ENCODE peak calls at places on chromosome 20, in five cellular contexts. One of them, this sample, is unnamed.

GRCh38 chr20:64048402-64049044 is 916 bp downstream of the SOX18 start:
- DNase-seq in mesendoderm: no peak
- DNase-seq in psoas muscle: no peak
- DNase-seq in mammary epithelial cell: no peak
- DNase-seq in astrocyte: no peak
- DNase-seq in this sample: no peak

GRCh38 chr20:35007891-35008290 is 52.2 kb downstream of the MYH7B start:
- DNase-seq in mesendoderm: no peak
- DNase-seq in psoas muscle: peak; percentile 7
- DNase-seq in astrocyte: no peak
- DNase-seq in mammary epithelial cell: no peak
- DNase-seq in this sample: peak; percentile 39

GRCh38 chr20:54668271-54669053 is 193.1 kb downstream of the DOK5 start:
- DNase-seq in astrocyte: no peak
- DNase-seq in mammary epithelial cell: no peak
- DNase-seq in mesendoderm: peak; percentile 47
- DNase-seq in psoas muscle: no peak
- DNase-seq in this sample: no peak

GRCh38 chr20:47870475-47870874 is 85.2 kb upstream of the SULF2 start:
- DNase-seq in psoas muscle: no peak
- DNase-seq in mesendoderm: no peak
- DNase-seq in astrocyte: no peak
- DNase-seq in mammary epithelial cell: no peak
- DNase-seq in this sample: no peak

GRCh38 chr20:22339091-22339881 is 245.1 kb downstream of the FOXA2 start:
- DNase-seq in mammary epithelial cell: peak; percentile 65
- DNase-seq in astrocyte: peak; percentile 18
- DNase-seq in psoas muscle: no peak
- DNase-seq in mesendoderm: peak; percentile 68
- DNase-seq in this sample: no peak

GRCh38 chr20:3222635-3223600 is 13.6 kb downstream of the ITPA start:
- DNase-seq in astrocyte: no peak
- DNase-seq in mesendoderm: no peak
- DNase-seq in mammary epithelial cell: no peak
- DNase-seq in psoas muscle: no peak
- DNase-seq in this sample: peak; percentile 74

GRCh38 chr20:48287552-48288170 is 502.4 kb upstream of the SULF2 start:
- DNase-seq in psoas muscle: no peak
- DNase-seq in mesendoderm: no peak
- DNase-seq in astrocyte: no peak
- DNase-seq in mammary epithelial cell: no peak
- DNase-seq in this sample: no peak

GRCh38 chr20:63352811-63353221 is 8.3 kb downstream of the CHRNA4 start:
- DNase-seq in astrocyte: no peak
- DNase-seq in mesendoderm: no peak
- DNase-seq in mammary epithelial cell: no peak
- DNase-seq in psoas muscle: no peak
- DNase-seq in this sample: no peak

GRCh38 chr20:48621256-48622078 is 206.3 kb downstream of the PREX1 start:
- DNase-seq in mesendoderm: no peak
- DNase-seq in astrocyte: peak; percentile 42
- DNase-seq in mammary epithelial cell: peak; percentile 59
- DNase-seq in psoas muscle: no peak
- DNase-seq in this sample: peak; percentile 75

GRCh38 chr20:45011108-45011526 is 44.8 kb downstream of the STK4 start:
- DNase-seq in mesendoderm: peak; percentile 73
- DNase-seq in psoas muscle: no peak
- DNase-seq in astrocyte: peak; percentile 81
- DNase-seq in mammary epithelial cell: peak; percentile 57
- DNase-seq in this sample: no peak

GRCh38 chr20:49397525-49397924 is 84.9 kb downstream of the KCNB1 start:
- DNase-seq in psoas muscle: peak; percentile 74
- DNase-seq in astrocyte: no peak
- DNase-seq in mesendoderm: no peak
- DNase-seq in mammary epithelial cell: peak; percentile 59
- DNase-seq in this sample: no peak

GRCh38 chr20:24677626-24678328 is 208.3 kb downstream of the SYNDIG1 start:
- DNase-seq in mesendoderm: peak; percentile 18
- DNase-seq in mammary epithelial cell: no peak
- DNase-seq in psoas muscle: no peak
- DNase-seq in astrocyte: no peak
- DNase-seq in this sample: peak; percentile 41

GRCh38 chr20:14580426-14581074 is 243.1 kb upstream of the FLRT3 start:
- DNase-seq in psoas muscle: no peak
- DNase-seq in mammary epithelial cell: no peak
- DNase-seq in astrocyte: no peak
- DNase-seq in mesendoderm: no peak
- DNase-seq in this sample: no peak

GRCh38 chr20:51223163-51223562 is 200.3 kb upstream of the KCNG1 start:
- DNase-seq in mesendoderm: peak; percentile 32
- DNase-seq in astrocyte: no peak
- DNase-seq in mammary epithelial cell: no peak
- DNase-seq in psoas muscle: no peak
- DNase-seq in this sample: no peak

GRCh38 chr20:7274870-7275269 is 507.4 kb downstream of the BMP2 start:
- DNase-seq in astrocyte: no peak
- DNase-seq in mesendoderm: peak; percentile 35
- DNase-seq in psoas muscle: no peak
- DNase-seq in mammary epithelial cell: peak; percentile 44
- DNase-seq in this sample: no peak

GRCh38 chr20:64113796-64114355 is 6.5 kb upstream of the NPBWR2 start:
- DNase-seq in mesendoderm: no peak
- DNase-seq in psoas muscle: no peak
- DNase-seq in astrocyte: no peak
- DNase-seq in mammary epithelial cell: no peak
- DNase-seq in this sample: peak; percentile 46

GRCh38 chr20:51695574-51696303 is 72.5 kb downstream of the ATP9A start:
- DNase-seq in astrocyte: peak; percentile 81
- DNase-seq in mesendoderm: peak; percentile 31
- DNase-seq in mammary epithelial cell: peak; percentile 58
- DNase-seq in psoas muscle: no peak
- DNase-seq in this sample: no peak

GRCh38 chr20:18443841-18444240 is 23.0 kb downstream of the DZANK1 start:
- DNase-seq in mammary epithelial cell: no peak
- DNase-seq in mesendoderm: no peak
- DNase-seq in psoas muscle: no peak
- DNase-seq in astrocyte: peak; percentile 18
- DNase-seq in this sample: no peak

GRCh38 chr20:9035129-9035528 is 33.8 kb upstream of the PLCB4 start:
- DNase-seq in psoas muscle: no peak
- DNase-seq in astrocyte: peak; percentile 84
- DNase-seq in mammary epithelial cell: peak; percentile 13
- DNase-seq in mesendoderm: peak; percentile 53
- DNase-seq in this sample: no peak

GRCh38 chr20:47802226-47802920 is 17.1 kb upstream of the SULF2 start:
- DNase-seq in astrocyte: no peak
- DNase-seq in mesendoderm: no peak
- DNase-seq in mammary epithelial cell: no peak
- DNase-seq in psoas muscle: no peak
- DNase-seq in this sample: no peak

GRCh38 chr20:49028684-49029083 is 17.4 kb upstream of the CSE1L start:
- DNase-seq in astrocyte: peak; percentile 13
- DNase-seq in mammary epithelial cell: peak; percentile 13
- DNase-seq in psoas muscle: no peak
- DNase-seq in mesendoderm: peak; percentile 63
- DNase-seq in this sample: no peak

GRCh38 chr20:64216036-64216435 is 39.5 kb upstream of the PCMTD2 start:
- DNase-seq in astrocyte: no peak
- DNase-seq in mammary epithelial cell: no peak
- DNase-seq in psoas muscle: no peak
- DNase-seq in mesendoderm: no peak
- DNase-seq in this sample: no peak

GRCh38 chr20:15163632-15164031 is 826.2 kb upstream of the FLRT3 start:
- DNase-seq in mesendoderm: no peak
- DNase-seq in astrocyte: no peak
- DNase-seq in psoas muscle: no peak
- DNase-seq in mammary epithelial cell: no peak
- DNase-seq in this sample: no peak

GRCh38 chr20:49230021-49230420 is 10.8 kb downstream of the DDX27 start:
- DNase-seq in mesendoderm: no peak
- DNase-seq in astrocyte: no peak
- DNase-seq in psoas muscle: no peak
- DNase-seq in mammary epithelial cell: no peak
- DNase-seq in this sample: no peak

GRCh38 chr20:31709939-31710338 is 12.7 kb downstream of the BCL2L1 start:
- DNase-seq in psoas muscle: no peak
- DNase-seq in astrocyte: no peak
- DNase-seq in mesendoderm: no peak
- DNase-seq in mammary epithelial cell: no peak
- DNase-seq in this sample: no peak
- H3K27ac ChIP-seq in psoas muscle: peak overlapping the region; percentile 85
- H3K27ac ChIP-seq in astrocyte: no peak overlapping the region
- H3K27ac ChIP-seq in mesendoderm: no peak overlapping the region
- H3K27ac ChIP-seq in mammary epithelial cell: peak overlapping the region; percentile 95
- H3K27ac ChIP-seq in this sample: peak overlapping the region; percentile 97

DNA sequence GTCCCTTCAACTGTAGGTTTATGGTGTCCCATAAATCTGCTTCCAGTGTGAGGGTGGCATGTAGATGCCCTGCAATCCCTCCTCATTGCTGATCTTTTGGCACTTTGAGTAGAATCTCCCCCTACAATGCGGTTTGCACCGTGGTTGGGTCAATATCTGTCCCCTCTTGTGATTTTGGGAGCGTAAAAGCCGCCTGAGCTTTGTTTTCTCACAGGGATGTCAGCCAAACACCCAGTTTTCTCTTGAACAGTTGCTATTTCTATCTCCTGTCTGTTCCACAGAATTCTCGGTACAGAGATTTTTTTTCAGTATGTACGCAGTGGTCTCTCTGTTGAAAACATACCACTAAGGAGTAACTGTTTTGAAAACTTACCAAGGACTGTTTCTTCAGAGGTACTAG is 21.8 kb downstream of the CDS2 start:
- DNase-seq in mesendoderm: no peak
- DNase-seq in astrocyte: no peak
- DNase-seq in mammary epithelial cell: no peak
- DNase-seq in psoas muscle: no peak
- DNase-seq in this sample: no peak
- H3K4me1 ChIP-seq in mesendoderm: no peaks in the 10 kb centered on the region
- H3K4me1 ChIP-seq in astrocyte: peaks cover 6% of the 10 kb centered on the region
- H3K4me1 ChIP-seq in mammary epithelial cell: peaks cover 11% of the 10 kb centered on the region
- H3K4me1 ChIP-seq in psoas muscle: peaks cover 73% of the 10 kb centered on the region
- H3K4me1 ChIP-seq in this sample: peaks cover 20% of the 10 kb centered on the region

GRCh38 chr20:62123450-62124118 is 1.3 kb downstream of the LSM14B start:
- DNase-seq in astrocyte: peak; percentile 63
- DNase-seq in mesendoderm: peak; percentile 56
- DNase-seq in mammary epithelial cell: peak; percentile 22
- DNase-seq in psoas muscle: no peak
- DNase-seq in this sample: no peak
- H3K27ac ChIP-seq in astrocyte: peak overlapping the region; percentile 21
- H3K27ac ChIP-seq in mesendoderm: no peak overlapping the region
- H3K27ac ChIP-seq in mammary epithelial cell: no peak overlapping the region
- H3K27ac ChIP-seq in psoas muscle: peak overlapping the region; percentile 99
- H3K27ac ChIP-seq in this sample: no peak overlapping the region

DNA sequence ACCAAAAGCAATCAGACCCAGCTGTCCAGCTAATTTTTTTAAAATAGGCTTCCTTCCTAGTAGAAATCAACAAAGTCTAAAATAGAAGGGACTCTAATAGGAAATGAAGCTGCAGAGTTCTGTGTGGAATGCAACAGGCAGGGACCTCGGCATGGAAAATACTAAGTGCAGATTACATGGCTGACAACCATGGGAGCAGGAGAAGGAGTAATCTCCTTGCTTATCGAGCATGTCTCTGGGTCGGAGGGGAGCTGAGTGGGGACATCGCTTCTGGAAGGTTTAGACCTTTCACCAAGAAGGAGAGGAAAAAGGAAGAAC is 16.9 kb upstream of the ZNF831 start:
- DNase-seq in mammary epithelial cell: no peak
- DNase-seq in astrocyte: no peak
- DNase-seq in psoas muscle: no peak
- DNase-seq in mesendoderm: no peak
- DNase-seq in this sample: no peak
- H3K4me1 ChIP-seq in mammary epithelial cell: no peaks in the 10 kb centered on the region
- H3K4me1 ChIP-seq in astrocyte: no peaks in the 10 kb centered on the region
- H3K4me1 ChIP-seq in psoas muscle: peaks cover 11% of the 10 kb centered on the region
- H3K4me1 ChIP-seq in mesendoderm: no peaks in the 10 kb centered on the region
- H3K4me1 ChIP-seq in this sample: peaks cover 14% of the 10 kb centered on the region

DNA sequence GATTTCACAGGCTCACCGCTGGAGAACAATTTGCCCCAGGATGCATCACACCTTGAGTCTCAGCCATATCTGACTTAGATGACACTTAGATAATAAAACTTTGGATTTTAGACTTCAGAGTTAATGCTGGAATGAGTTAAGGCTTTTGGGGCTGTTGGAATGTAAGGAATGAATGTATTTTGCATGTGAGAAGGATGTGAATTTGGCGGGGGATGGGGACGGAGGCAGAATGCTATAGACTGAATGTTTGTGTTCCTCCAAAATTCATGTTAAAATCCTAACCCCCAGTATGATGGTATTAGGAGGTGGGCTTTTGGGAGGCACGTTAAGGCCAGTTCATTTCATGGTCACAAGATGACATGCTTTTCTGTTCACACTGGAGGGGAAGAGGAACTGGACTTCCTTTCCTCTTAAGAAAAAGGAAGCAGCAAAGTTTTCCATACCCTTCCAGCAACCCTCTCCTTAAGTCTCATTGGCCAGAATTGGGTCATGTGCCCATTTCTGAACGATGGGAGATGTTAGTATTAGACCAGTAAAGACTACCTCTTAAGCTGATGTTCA is 5.8 kb upstream of the SRXN1 start:
- DNase-seq in astrocyte: no peak
- DNase-seq in psoas muscle: no peak
- DNase-seq in mammary epithelial cell: no peak
- DNase-seq in mesendoderm: peak; percentile 84
- DNase-seq in this sample: no peak
- H3K27ac ChIP-seq in astrocyte: no peak overlapping the region
- H3K27ac ChIP-seq in psoas muscle: no peak overlapping the region
- H3K27ac ChIP-seq in mammary epithelial cell: no peak overlapping the region
- H3K27ac ChIP-seq in mesendoderm: peak overlapping the region; percentile 79
- H3K27ac ChIP-seq in this sample: no peak overlapping the region